ENCODE peak calls at places on chromosomes 11 and 22, in four cellular contexts. Q, U, E and H are unnamed samples.

GRCh38 chr11:3134651-3135490 is 30.2 kb downstream of the OSBPL5 start:
- DNase-seq in Q (no peak), U (no peak), E (no peak), H (no peak)

GRCh38 chr11:99534812-99535211 is 514.1 kb downstream of the CNTN5 start:
- DNase-seq in Q (no peak), U (no peak), E (no peak), H (no peak)

GRCh38 chr11:19493446-19493845 is 219.2 kb upstream of the NAV2 start:
- DNase-seq in Q (no peak), U (no peak), E (no peak), H (no peak)

GRCh38 chr22:46045459-46046298 is 68.7 kb upstream of the WNT7B start:
- DNase-seq in Q (no peak), U (no peak), E (no peak), H (no peak)

GRCh38 chr11:68927280-68928107 is 23.8 kb downstream of the IGHMBP2 start:
- DNase-seq in Q (no peak), U (no peak), E (no peak), H (no peak)

GRCh38 chr11:35540526-35540925 is 15.1 kb upstream of the PAMR1 start:
- DNase-seq in Q (no peak), U (no peak), E (no peak), H (no peak)

GRCh38 chr11:72075109-72075508 is 5.2 kb downstream of the NUMA1 start:
- DNase-seq in Q (no peak), U (no peak), E (peak), H (peak)

GRCh38 chr11:60005360-60005759 is 11.6 kb upstream of the OOSP4B start:
- DNase-seq in Q (no peak), U (no peak), E (no peak), H (no peak)

GRCh38 chr11:75248924-75249256 is 8.3 kb downstream of the TPBGL start:
- DNase-seq in Q (no peak), U (no peak), E (no peak), H (no peak)

GRCh38 chr11:60370252-60370810 is 8.0 kb upstream of the MS4A7 start:
- DNase-seq in Q (no peak), U (no peak), E (no peak), H (no peak)

GRCh38 chr22:36197601-36198146 is 3.9 kb downstream of the APOL4 start:
- DNase-seq in Q (no peak), U (no peak), E (peak), H (no peak)

GRCh38 chr11:206516-207212 is 535 bp downstream of the BET1L start:
- DNase-seq in Q (peak), U (no peak), E (peak), H (no peak)

GRCh38 chr11:94185387-94186084 is 56.9 kb downstream of the PANX1 start:
- DNase-seq in Q (no peak), U (no peak), E (no peak), H (no peak)

GRCh38 chr11:94934836-94935235 is 38.5 kb downstream of the CWC15 start:
- DNase-seq in Q (no peak), U (no peak), E (no peak), H (no peak)

GRCh38 chr11:8111636-8112035 is 30.6 kb downstream of the TUB start:
- DNase-seq in Q (no peak), U (no peak), E (no peak), H (no peak)

GRCh38 chr22:44882226-44882905 is 127.4 kb downstream of the PHF21B start:
- DNase-seq in Q (no peak), U (no peak), E (no peak), H (no peak)
- TF ChIP-seq CHD2 in Q (no peak), U (no peak), E (no peak), H (no peak)

GRCh38 chr11:119505861-119506260 is 82.9 kb upstream of the THY1 start:
- DNase-seq in Q (no peak), U (no peak), E (no peak), H (no peak)
- TF ChIP-seq MAFK in Q (no peak), U (no peak), E (no peak), H (no peak)

GRCh38 chr11:113014262-113014661 is 53.0 kb downstream of the NCAM1 start:
- DNase-seq in Q (no peak), U (no peak), E (no peak), H (no peak)
- TF ChIP-seq RFX5 in Q (no peak), U (no peak), E (no peak), H (no peak)

GRCh38 chr11:57460756-57461749 is 725 bp downstream of the RTN4RL2 start:
- DNase-seq in Q (peak), U (no peak), E (no peak), H (no peak)

GRCh38 chr11:57461841-57462489 is 1.6 kb downstream of the RTN4RL2 start:
- DNase-seq in Q (no peak), U (no peak), E (no peak), H (no peak)

GRCh38 chr11:57459112-57460016 is 964 bp upstream of the RTN4RL2 start:
- DNase-seq in Q (peak), U (no peak), E (no peak), H (peak)

GRCh38 chr11:57458410-57459111 is 1.8 kb upstream of the RTN4RL2 start:
- DNase-seq in Q (peak), U (no peak), E (peak), H (peak)

GRCh38 chr11:57460017-57460755 is at the start of gene RTN4RL2:
- DNase-seq in Q (peak), U (peak), E (peak), H (peak)
- TF ChIP-seq CHD2 in Q (no peak), U (no peak), E (no peak), H (no peak)

GRCh38 chr11:13339196-13340153 is 61.9 kb downstream of the BMAL1 start:
- DNase-seq in Q (no peak), U (no peak), E (peak), H (peak)
- TF ChIP-seq MAFK in Q (no peak), U (no peak), E (no peak), H (no peak)

GRCh38 chr11:28924007-28924406 is 815.8 kb downstream of the METTL15 start:
- DNase-seq in Q (no peak), U (no peak), E (no peak), H (no peak)

GRCh38 chr11:28922351-28922981 is 814.3 kb downstream of the METTL15 start:
- DNase-seq in Q (no peak), U (no peak), E (no peak), H (no peak)

GRCh38 chr11:28913883-28914282 is 805.7 kb downstream of the METTL15 start:
- DNase-seq in Q (no peak), U (no peak), E (no peak), H (no peak)

GRCh38 chr11:28919194-28919593 is 811.0 kb downstream of the METTL15 start:
- DNase-seq in Q (no peak), U (no peak), E (no peak), H (no peak)
- TF ChIP-seq RFX5 in Q (no peak), U (no peak), E (no peak), H (no peak)

GRCh38 chr11:114026355-114026754 is 33.2 kb upstream of the ZBTB16 start:
- DNase-seq in Q (no peak), U (peak), E (peak), H (no peak)
- TF ChIP-seq CHD2 in Q (no peak), U (no peak), E (no peak), H (no peak)

DNA sequence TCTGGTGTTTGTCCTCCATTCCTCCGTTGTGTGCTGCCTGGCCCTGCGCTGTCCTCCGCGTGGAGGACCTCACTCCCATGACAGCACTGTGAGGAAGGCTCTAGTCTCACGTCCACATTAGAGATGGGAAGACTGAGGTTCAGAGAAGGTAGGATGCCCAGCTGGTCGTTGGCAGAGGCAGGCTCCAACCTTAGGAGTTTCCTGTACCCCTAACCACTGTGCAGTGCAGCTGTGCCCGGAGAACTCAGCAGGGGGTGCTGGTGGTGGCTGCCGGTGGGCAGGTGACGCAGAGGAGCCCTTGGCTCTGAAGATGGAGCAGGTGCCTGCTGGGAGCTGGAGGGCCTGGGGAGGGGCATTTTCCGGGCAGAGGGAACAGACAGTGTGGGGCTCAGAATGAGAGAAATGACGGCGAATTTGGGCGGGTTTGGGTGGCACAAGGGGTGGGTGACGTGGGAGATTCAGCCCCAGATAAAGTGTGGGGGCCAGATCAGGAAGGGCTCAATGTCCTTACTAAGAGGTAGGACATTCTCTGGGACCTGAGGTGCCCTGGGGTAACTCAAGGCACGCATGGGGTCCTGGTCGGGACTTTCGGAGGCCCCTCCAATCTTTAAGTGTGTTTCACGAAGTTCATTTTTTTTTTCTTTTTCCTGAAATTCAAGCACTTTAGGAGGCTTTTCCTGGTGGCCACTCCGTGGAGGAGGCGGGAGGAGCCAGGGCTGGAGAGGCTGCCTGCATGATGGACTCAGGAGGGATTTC is 535.0 kb downstream of the TBC1D22A start:
- DNase-seq in Q (no peak), U (no peak), E (no peak), H (no peak)
- TF ChIP-seq MAFK in Q (no peak), U (no peak), E (no peak), H (no peak)

GRCh38 chr22:19321757-19322156 is 30.2 kb upstream of the CLTCL1 start:
- DNase-seq in Q (no peak), U (no peak), E (no peak), H (no peak)

GRCh38 chr22:19330865-19331418 is 39.4 kb upstream of the CLTCL1 start:
- DNase-seq in Q (no peak), U (no peak), E (no peak), H (no peak)

GRCh38 chr22:19329454-19329853 is 37.9 kb upstream of the CLTCL1 start:
- DNase-seq in Q (no peak), U (no peak), E (no peak), H (no peak)

DNA sequence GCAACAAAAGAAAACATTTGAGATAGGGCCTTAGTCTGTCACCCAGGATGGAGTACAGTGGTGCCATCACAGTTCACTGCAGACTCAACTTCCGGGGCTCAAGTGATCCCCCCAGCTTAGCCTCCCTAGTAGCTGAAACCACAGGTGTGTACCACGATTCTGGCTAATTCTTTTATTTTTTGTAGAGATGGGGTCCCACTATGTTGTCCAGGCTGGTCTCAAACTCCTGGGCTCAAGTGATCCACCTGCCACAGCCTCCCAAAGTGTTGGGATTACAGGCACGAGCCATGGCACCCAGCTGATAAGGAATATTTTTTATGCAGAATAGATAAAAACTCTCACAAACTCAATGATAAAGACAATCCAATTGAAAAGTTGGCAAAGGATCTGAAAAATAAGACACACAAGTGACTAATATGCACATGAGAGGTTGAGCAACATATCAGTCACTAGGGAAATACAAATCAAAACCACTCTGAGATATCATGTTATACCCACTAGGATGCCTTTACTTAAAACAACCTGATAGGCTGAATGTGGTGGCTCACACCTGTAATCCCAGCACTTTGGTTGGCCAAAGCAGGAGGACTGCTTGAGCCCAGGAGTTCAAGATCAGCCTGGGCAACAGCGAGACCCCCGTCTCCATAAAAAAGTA is 33.9 kb upstream of the CLTCL1 start:
- DNase-seq in Q (no peak), U (no peak), E (no peak), H (no peak)
- TF ChIP-seq RFX5 in Q (no peak), U (no peak), E (no peak), H (no peak)